ENCODE peak calls at places on chromosome 1, in seven cellular contexts. Y is stimulated activated CD4-positive, alpha-beta T cell treated with anti-CD3 and anti-CD28 coated beads, TNF-alpha, amount 100 ng/mL, for 24 hours; H is ELF-1; F is prostate gland; B is EL; X is cardiac fibroblast; T is astrocyte of the cerebellum. Q is an unnamed sample.
A peak's percentile ranks its signal among the peaks of the same experiment; 100 is the strongest.

GRCh38 chr1:40270152-40270834 is 12.3 kb downstream of the ZMPSTE24 start:
- DNase-seq in Y (no peak), H (no peak), F (no peak), B (peak; percentile 40), X (no peak), T (no peak), Q (peak; percentile 37)

GRCh38 chr1:36609241-36610027 is 126.7 kb upstream of the CSF3R start:
- DNase-seq in Y (no peak), H (peak; percentile 84), F (no peak), B (peak; percentile 50), X (peak; percentile 50), T (peak; percentile 5), Q (peak; percentile 73)

GRCh38 chr1:164320780-164321683 is 238.0 kb upstream of the PBX1 start:
- DNase-seq in Y (no peak), H (peak; percentile 64), F (peak; percentile 20), B (peak; percentile 12), X (peak; percentile 32), T (peak; percentile 11), Q (no peak)

GRCh38 chr1:51666463-51666862 is 49.6 kb downstream of the OSBPL9 start:
- DNase-seq in Y (no peak), H (no peak), F (no peak), B (peak; percentile 57), X (peak; percentile 85), T (no peak), Q (no peak)

GRCh38 chr1:152623203-152623844 is 421 bp upstream of the LCE3A start:
- DNase-seq in Y (no peak), H (peak; percentile 1), F (no peak), B (no peak), X (no peak), T (no peak), Q (peak; percentile 16)

GRCh38 chr1:212518188-212518951 is 85.7 kb downstream of the NENF start:
- DNase-seq in Y (no peak), H (no peak), F (no peak), B (peak; percentile 50), X (peak; percentile 81), T (peak; percentile 56), Q (peak; percentile 20)

GRCh38 chr1:177432897-177433296 is 262.1 kb downstream of the BRINP2 start:
- DNase-seq in Y (no peak), H (no peak), F (no peak), B (no peak), X (no peak), T (no peak), Q (peak; percentile 13)

GRCh38 chr1:145936247-145936646 is 9.0 kb upstream of the RBM8A start:
- DNase-seq in Y (no peak), H (no peak), F (no peak), B (no peak), X (no peak), T (no peak), Q (no peak)